ENCODE peak calls at places on chromosome 10, in six cellular contexts. Y is endothelial cell of umbilical vein, E is K562, C is A549, R is WTC11, P is H1. H is an unnamed sample.

GRCh38 chr10:94440096-94440495 is 37.8 kb downstream of the TBC1D12 start:
- DNase-seq in Y (no peak), E (no peak), C (no peak), R (no peak), P (no peak), H (no peak)

GRCh38 chr10:59904431-59905065 is 1.8 kb downstream of the CCDC6 start:
- DNase-seq in Y (no peak), E (no peak), C (no peak), R (peak), P (no peak), H (no peak)

GRCh38 chr10:4254101-4254994 is 469.3 kb upstream of the KLF6 start:
- DNase-seq in Y (no peak), E (no peak), C (no peak), R (no peak), P (no peak), H (no peak)

GRCh38 chr10:22324413-22324812 is 3.5 kb downstream of the BMI1 start:
- DNase-seq in Y (no peak), E (no peak), C (no peak), R (no peak), P (no peak), H (no peak)

GRCh38 chr10:97336942-97337719 is 2.6 kb upstream of the FRAT2 start:
- DNase-seq in Y (no peak), E (no peak), C (no peak), R (peak), P (peak), H (no peak)

GRCh38 chr10:100370561-100370975 is 23.5 kb downstream of the SCD start:
- DNase-seq in Y (no peak), E (no peak), C (peak), R (no peak), P (no peak), H (peak)

GRCh38 chr10:124678566-124679240 is 65.5 kb downstream of the FAM53B start:
- DNase-seq in Y (no peak), E (no peak), C (no peak), R (no peak), P (no peak), H (no peak)

GRCh38 chr10:131694168-131694962 is 206.4 kb upstream of the PPP2R2D start:
- DNase-seq in Y (no peak), E (no peak), C (no peak), R (no peak), P (no peak), H (no peak)

GRCh38 chr10:74743401-74743800 is 83.0 kb upstream of the KAT6B start:
- DNase-seq in Y (no peak), E (no peak), C (no peak), R (no peak), P (no peak), H (peak)

GRCh38 chr10:21584834-21585530 is 51.0 kb downstream of the MLLT10 start:
- DNase-seq in Y (no peak), E (no peak), C (no peak), R (no peak), P (no peak), H (no peak)

GRCh38 chr10:3095373-3096139 is 28.2 kb downstream of the PFKP start:
- DNase-seq in Y (peak), E (peak), C (peak), R (no peak), P (no peak), H (peak)

GRCh38 chr10:98611432-98611831 is 164.7 kb upstream of the HPS1 start:
- DNase-seq in Y (no peak), E (no peak), C (no peak), R (no peak), P (no peak), H (no peak)

GRCh38 chr10:98608417-98608816 is 161.7 kb upstream of the HPS1 start:
- DNase-seq in Y (no peak), E (no peak), C (no peak), R (peak), P (peak), H (no peak)

GRCh38 chr10:98609265-98609664 is 162.5 kb upstream of the HPS1 start:
- DNase-seq in Y (no peak), E (no peak), C (no peak), R (no peak), P (no peak), H (no peak)

GRCh38 chr10:98610301-98610700 is 163.6 kb upstream of the HPS1 start:
- DNase-seq in Y (no peak), E (no peak), C (no peak), R (no peak), P (no peak), H (no peak)

GRCh38 chr10:98610855-98611254 is 164.1 kb upstream of the HPS1 start:
- DNase-seq in Y (no peak), E (no peak), C (no peak), R (no peak), P (no peak), H (no peak)
- TF ChIP-seq JUN in Y (no peak), E (no peak), C (no peak), R (no peak), P (no peak), H (no peak)

GRCh38 chr10:10044959-10045764 is 972.5 kb upstream of the CELF2 start:
- DNase-seq in Y (no peak), E (no peak), C (no peak), R (no peak), P (no peak), H (no peak)

GRCh38 chr10:10043083-10043482 is 974.6 kb upstream of the CELF2 start:
- DNase-seq in Y (no peak), E (no peak), C (no peak), R (no peak), P (no peak), H (no peak)

GRCh38 chr10:10045765-10046028 is 972.0 kb upstream of the CELF2 start:
- DNase-seq in Y (no peak), E (no peak), C (no peak), R (no peak), P (no peak), H (no peak)
- TF ChIP-seq JUN in Y (no peak), E (no peak), C (no peak), R (no peak), P (no peak), H (no peak)

GRCh38 chr10:14087585-14087984 is 243.1 kb downstream of the FRMD4A start:
- DNase-seq in Y (no peak), E (no peak), C (no peak), R (no peak), P (no peak), H (no peak)

GRCh38 chr10:14093735-14094484 is 236.8 kb downstream of the FRMD4A start:
- DNase-seq in Y (peak), E (no peak), C (peak), R (peak), P (peak), H (no peak)

GRCh38 chr10:14086596-14086995 is 244.1 kb downstream of the FRMD4A start:
- DNase-seq in Y (no peak), E (no peak), C (no peak), R (no peak), P (no peak), H (no peak)

GRCh38 chr10:14092749-14093148 is 238.0 kb downstream of the FRMD4A start:
- DNase-seq in Y (no peak), E (no peak), C (no peak), R (no peak), P (no peak), H (no peak)

GRCh38 chr10:14089556-14090297 is 241.0 kb downstream of the FRMD4A start:
- DNase-seq in Y (no peak), E (no peak), C (no peak), R (no peak), P (no peak), H (no peak)
- TF ChIP-seq JUN in Y (no peak), E (no peak), C (no peak), R (no peak), P (no peak), H (no peak)

GRCh38 chr10:71218046-71218832 is 5.9 kb downstream of the UNC5B start:
- DNase-seq in Y (peak), E (peak), C (peak), R (no peak), P (no peak), H (peak)
- TF ChIP-seq JUN in Y (no peak), E (no peak), C (no peak), R (no peak), P (no peak), H (no peak)